ENCODE peak calls at places on chromosome 7, in six cellular contexts. V is HCT116, S is astrocyte, N is neuronal stem cell, A is K562, G is SK-N-SH. X is an unnamed sample.
A peak's percentile ranks its signal among the peaks of the same experiment; 100 is the strongest.

GRCh38 chr7:74449809-74450397 is 3.8 kb upstream of the GTF2IRD1 start:
- DNase-seq in G (peak; percentile 92), S (no peak), A (peak; percentile 84), N (peak; percentile 67), V (peak; percentile 48), X (peak; percentile 80)

GRCh38 chr7:114988755-114989154 is 66.9 kb downstream of the MDFIC start:
- DNase-seq in S (peak; percentile 80), G (no peak), V (no peak), A (no peak), N (no peak), X (no peak)

GRCh38 chr7:1919539-1920265 is 249.6 kb downstream of the ELFN1 start:
- DNase-seq in A (no peak), N (no peak), G (no peak), S (no peak), V (no peak), X (no peak)

GRCh38 chr7:7739204-7739603 is 20.8 kb upstream of the RPA3 start:
- DNase-seq in G (no peak), V (no peak), S (no peak), A (no peak), N (no peak), X (no peak)

GRCh38 chr7:131071786-131072504 is 255.7 kb upstream of the MKLN1 start:
- DNase-seq in V (no peak), S (peak; percentile 86), G (peak; percentile 37), A (peak; percentile 71), N (no peak), X (no peak)

GRCh38 chr7:91720255-91720937 is 160.1 kb downstream of the MTERF1 start:
- DNase-seq in V (no peak), N (no peak), G (no peak), S (peak; percentile 38), A (no peak), X (no peak)

GRCh38 chr7:134892963-134893362 is 93.3 kb upstream of the AGBL3 start:
- DNase-seq in S (no peak), V (no peak), G (peak; percentile 16), N (no peak), A (no peak), X (no peak)

GRCh38 chr7:87456247-87456646 is 19.2 kb downstream of the ABCB4 start:
- DNase-seq in V (no peak), G (no peak), A (no peak), S (no peak), N (no peak), X (no peak)

GRCh38 chr7:42662862-42663261 is 249.0 kb downstream of the C7orf25 start:
- DNase-seq in V (no peak), N (no peak), G (no peak), A (no peak), S (no peak), X (peak; percentile 54)

GRCh38 chr7:65955718-65956117 is 26.3 kb downstream of the GUSB start:
- DNase-seq in S (no peak), A (no peak), G (no peak), V (no peak), N (no peak), X (no peak)

GRCh38 chr7:137903382-137904169 is 56.8 kb upstream of the DGKI start:
- DNase-seq in S (peak; percentile 55), G (peak; percentile 81), N (peak; percentile 71), V (peak; percentile 57), A (peak; percentile 79), X (peak; percentile 83)

GRCh38 chr7:121557034-121557892 is 161.2 kb upstream of the FAM3C start:
- DNase-seq in A (no peak), S (no peak), V (no peak), N (no peak), G (no peak), X (no peak)

GRCh38 chr7:23261843-23262452 is 15.4 kb downstream of the GPNMB start:
- DNase-seq in G (peak; percentile 91), V (peak; percentile 58), S (peak; percentile 32), N (peak; percentile 43), A (peak; percentile 86), X (peak; percentile 77)

GRCh38 chr7:101870361-101871062 is 53.1 kb downstream of the CUX1 start:
- DNase-seq in S (no peak), V (peak; percentile 52), G (peak; percentile 54), N (no peak), A (peak; percentile 55), X (peak; percentile 39)

GRCh38 chr7:142549007-142549406 is 200.3 kb upstream of the PRSS1 start:
- DNase-seq in N (no peak), V (no peak), A (no peak), S (peak; percentile 49), G (no peak), X (no peak)

GRCh38 chr7:117550625-117551024 is 70.8 kb downstream of the CFTR start:
- DNase-seq in N (no peak), S (no peak), V (no peak), G (no peak), A (no peak), X (no peak)

GRCh38 chr7:91351374-91351773 is 87.1 kb downstream of the FZD1 start:
- DNase-seq in N (no peak), G (no peak), S (peak; percentile 84), V (no peak), A (no peak), X (no peak)

GRCh38 chr7:55120501-55121198 is 101.8 kb downstream of the EGFR start:
- DNase-seq in V (no peak), G (no peak), S (peak; percentile 61), N (no peak), A (no peak), X (no peak)

GRCh38 chr7:98474558-98474957 is 73.7 kb upstream of the BAIAP2L1 start:
- DNase-seq in N (no peak), G (no peak), A (no peak), V (no peak), S (no peak), X (no peak)

GRCh38 chr7:26081627-26082026 is 70.4 kb upstream of the NFE2L3 start:
- DNase-seq in G (no peak), N (no peak), S (no peak), A (no peak), V (no peak), X (peak; percentile 29)

GRCh38 chr7:156907656-156908055 is 14.7 kb upstream of the LMBR1 start:
- DNase-seq in N (no peak), A (no peak), S (no peak), V (no peak), G (no peak), X (no peak)

GRCh38 chr7:80520199-80520598 is 8.3 kb upstream of the GNAT3 start:
- DNase-seq in V (no peak), G (no peak), A (no peak), N (no peak), S (no peak), X (no peak)

GRCh38 chr7:147833549-147833948 is 757.0 kb upstream of the C7orf33 start:
- DNase-seq in S (no peak), N (peak; percentile 4), V (no peak), G (no peak), A (no peak), X (peak; percentile 62)

GRCh38 chr7:124031919-124032318 is 948 bp downstream of the TMEM229A start:
- DNase-seq in V (no peak), A (no peak), S (no peak), G (peak; percentile 57), N (no peak), X (peak; percentile 32)

GRCh38 chr7:124033807-124034753 is 1.2 kb upstream of the TMEM229A start:
- DNase-seq in S (no peak), N (no peak), V (no peak), A (no peak), G (peak; percentile 55), X (no peak)

GRCh38 chr7:124034754-124035100 is 1.9 kb upstream of the TMEM229A start:
- DNase-seq in A (no peak), S (no peak), V (no peak), G (no peak), N (no peak), X (no peak)

GRCh38 chr7:124032369-124033092 is at the start of gene TMEM229A:
- DNase-seq in S (peak; percentile 26), N (peak; percentile 57), G (peak; percentile 88), V (no peak), A (no peak), X (peak; percentile 87)

DNA sequence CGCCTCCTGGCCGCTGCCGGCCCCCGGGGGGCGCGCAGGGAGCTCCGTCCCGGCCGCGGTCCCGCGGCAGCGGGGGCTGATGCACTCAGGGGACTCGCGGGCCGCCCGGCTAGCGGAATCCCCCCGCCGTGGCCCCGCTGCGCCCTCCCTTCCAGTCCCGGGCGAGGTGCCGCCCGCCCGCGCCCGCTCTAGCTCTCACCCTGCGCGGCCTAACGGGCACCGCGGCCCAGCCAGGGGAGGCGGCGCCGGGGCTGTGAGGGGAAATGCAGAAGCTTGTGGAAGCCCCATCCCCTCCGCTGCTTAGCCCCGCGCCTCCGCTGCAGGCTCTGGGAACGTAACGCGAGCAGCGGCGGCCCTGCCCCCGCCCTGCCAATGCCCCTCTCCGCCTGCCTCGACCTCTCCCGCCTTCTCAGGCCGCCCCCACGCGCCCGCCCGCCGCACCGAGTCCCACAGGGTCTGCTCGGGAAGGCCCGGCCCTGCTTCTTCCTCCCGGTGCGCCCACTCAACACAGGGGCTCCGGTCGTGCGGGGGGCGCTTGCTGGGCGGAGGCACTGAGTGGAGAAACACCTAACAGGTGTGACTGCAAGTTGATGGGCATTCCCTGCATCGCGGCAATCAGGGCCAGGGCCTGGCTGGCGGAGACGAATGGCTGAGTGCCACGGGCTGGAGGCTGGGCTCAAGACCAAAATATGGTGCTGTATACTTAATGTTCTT is 383 bp upstream of the TMEM229A start:
- DNase-seq in A (no peak), N (peak; percentile 48), V (no peak), G (peak; percentile 85), S (no peak), X (peak; percentile 77)
- H3K9ac ChIP-seq in A (no peak overlapping the region), N (peak overlapping the region; percentile 91), V (no peak overlapping the region), G (no peak overlapping the region), S (no peak overlapping the region), X (no peak overlapping the region)

DNA sequence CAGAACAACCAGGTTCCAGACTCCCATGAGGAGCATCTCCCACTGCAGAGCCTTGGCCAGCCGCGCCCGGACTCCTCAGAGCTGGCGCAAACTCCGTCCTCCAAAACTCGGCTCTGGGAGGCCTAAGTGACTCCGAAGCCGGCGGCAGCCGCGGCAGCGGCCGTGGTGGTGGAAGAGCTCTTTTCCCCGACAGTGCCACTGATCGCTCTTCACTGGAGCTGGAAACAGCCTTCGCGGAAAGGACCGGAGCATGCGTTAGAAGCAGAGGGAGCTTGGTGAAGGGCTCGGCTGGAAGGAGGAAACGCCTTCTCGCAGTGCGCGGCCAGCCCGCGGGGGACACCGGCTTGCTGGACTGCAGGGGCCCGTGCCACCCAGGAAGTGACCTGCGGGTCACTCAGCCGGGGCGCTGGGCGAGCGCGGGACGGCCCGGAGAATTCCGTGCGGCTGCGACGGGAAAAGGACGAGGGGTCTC is 5.0 kb upstream of the HOXA13 start:
- DNase-seq in N (no peak), G (no peak), A (no peak), V (no peak), S (no peak), X (peak; percentile 69)
- H3K4me3 ChIP-seq in N (no peak overlapping the region), G (no peak overlapping the region), A (no peak overlapping the region), V (no peak overlapping the region), S (no peak overlapping the region), X (peak overlapping the region; percentile 2)

DNA sequence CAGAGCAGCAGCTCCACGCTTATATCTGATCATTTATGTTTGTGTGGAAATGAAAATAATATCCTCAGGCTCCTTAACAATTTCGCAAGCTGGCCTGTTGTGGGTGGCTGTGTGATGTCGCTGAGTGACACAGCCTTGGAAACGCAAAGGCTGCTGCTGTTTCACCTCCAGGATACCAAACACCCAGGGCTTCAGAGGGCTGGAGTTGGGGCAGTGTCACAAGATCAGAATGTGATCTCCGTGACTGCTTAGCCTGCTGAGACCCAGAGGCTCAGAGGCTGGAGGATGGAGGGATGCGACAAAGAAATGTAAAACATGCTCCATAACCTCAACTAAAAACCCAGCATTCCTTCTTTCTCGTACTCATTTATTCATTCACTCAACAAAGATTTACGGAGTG is 37.2 kb upstream of the BMPER start:
- DNase-seq in A (no peak), G (peak; percentile 44), S (peak; percentile 47), V (no peak), N (no peak), X (no peak)
- H3K9ac ChIP-seq in A (no peak overlapping the region), G (no peak overlapping the region), S (no peak overlapping the region), V (no peak overlapping the region), N (no peak overlapping the region), X (no peak overlapping the region)

GRCh38 chr7:93923291-93923690 is 1.8 kb downstream of the GNG11 start:
- DNase-seq in A (no peak), V (no peak), G (no peak), S (no peak), N (no peak), X (no peak)
- H3K4me3 ChIP-seq in A (no peak overlapping the region), V (no peak overlapping the region), G (peak overlapping the region; percentile 69), S (peak overlapping the region; percentile 75), N (no peak overlapping the region), X (no peak overlapping the region)

X was measured in neural progenitor cell.